ENCODE peak calls at places on chromosomes 13 and 19, in seven cellular contexts. B, R, Q, W, E, O and T are unnamed samples.

GRCh38 chr19:22901431-22902130 is 69.5 kb downstream of the ZNF723 start:
- DNase-seq in Q (no peak), W (no peak), B (no peak), R (no peak), E (no peak), O (no peak), T (no peak)

GRCh38 chr13:90884066-90884465 is 463.4 kb upstream of the MIR17HG start:
- DNase-seq in O (no peak), Q (no peak), E (no peak), R (no peak), B (no peak), W (no peak), T (no peak)

GRCh38 chr13:51154029-51154555 is 43.0 kb upstream of the C13orf42 start:
- DNase-seq in E (peak), R (no peak), Q (no peak), O (no peak), B (peak), W (no peak), T (no peak)

GRCh38 chr13:20192470-20193141 is at the start of gene GJB2:
- DNase-seq in R (no peak), Q (no peak), E (no peak), B (no peak), O (peak), W (no peak), T (no peak)

GRCh38 chr13:66037096-66037495 is 1193.0 kb downstream of the PCDH9 start:
- DNase-seq in R (no peak), B (no peak), E (no peak), Q (no peak), O (no peak), W (no peak), T (no peak)

GRCh38 chr13:95226476-95226875 is 74.8 kb downstream of the ABCC4 start:
- DNase-seq in E (no peak), W (no peak), R (no peak), O (no peak), Q (no peak), B (no peak), T (no peak)

GRCh38 chr13:64529874-64530485 is 2700.2 kb downstream of the PCDH9 start:
- DNase-seq in B (no peak), E (peak), O (peak), Q (no peak), W (no peak), R (no peak), T (no peak)

GRCh38 chr19:43414554-43414953 is at the start of gene TEX101:
- DNase-seq in B (no peak), Q (no peak), E (no peak), W (no peak), O (no peak), R (no peak), T (no peak)

GRCh38 chr19:6952956-6953355 is 65.6 kb downstream of the ADGRE1 start:
- DNase-seq in R (no peak), E (no peak), O (no peak), Q (no peak), B (no peak), W (no peak), T (no peak)

GRCh38 chr13:113742000-113742441 is 17.0 kb upstream of the TMEM255B start:
- DNase-seq in Q (no peak), B (peak), R (no peak), E (peak), W (no peak), O (peak), T (no peak)

GRCh38 chr19:30848626-30849322 is 476.6 kb downstream of the ZNF536 start:
- DNase-seq in O (no peak), W (no peak), B (no peak), R (no peak), Q (no peak), E (no peak), T (no peak)

GRCh38 chr13:26721251-26721939 is 39.2 kb downstream of the GPR12 start:
- DNase-seq in B (no peak), W (peak), Q (peak), E (peak), R (no peak), O (peak), T (no peak)

GRCh38 chr19:21028969-21029268 is 8.5 kb downstream of the ZNF430 start:
- DNase-seq in E (no peak), R (no peak), Q (no peak), B (no peak), W (no peak), O (no peak), T (no peak)

GRCh38 chr19:28632357-28633076 is 580.4 kb downstream of the UQCRFS1 start:
- DNase-seq in W (no peak), Q (no peak), E (no peak), O (no peak), R (no peak), B (no peak), T (no peak)

GRCh38 chr13:60326273-60326672 is 70.7 kb upstream of the TDRD3 start:
- DNase-seq in Q (no peak), W (no peak), R (no peak), E (peak), O (no peak), B (no peak), T (no peak)

GRCh38 chr19:35513975-35514809 is 743 bp upstream of the DMKN start:
- DNase-seq in R (no peak), W (no peak), Q (no peak), E (no peak), B (peak), O (no peak), T (no peak)

GRCh38 chr13:26473571-26474230 is 83.8 kb upstream of the WASF3 start:
- DNase-seq in O (no peak), B (no peak), Q (no peak), E (no peak), W (no peak), R (no peak), T (no peak)

GRCh38 chr13:112348642-112349345 is 27.4 kb upstream of the SPACA7 start:
- DNase-seq in R (no peak), E (no peak), W (no peak), O (no peak), Q (no peak), B (no peak), T (no peak)

GRCh38 chr19:18160792-18161690 is 8.1 kb downstream of the PIK3R2 start:
- DNase-seq in B (peak), Q (peak), O (peak), W (peak), E (peak), R (peak), T (peak)

GRCh38 chr19:13079542-13079986 is 23.1 kb downstream of the LYL1 start:
- DNase-seq in O (no peak), R (no peak), E (no peak), W (no peak), B (no peak), Q (no peak), T (no peak)

GRCh38 chr19:31946491-31946890 is 398.9 kb upstream of the ZNF507 start:
- DNase-seq in R (no peak), E (peak), Q (no peak), B (no peak), O (no peak), W (no peak), T (no peak)

GRCh38 chr13:24680258-24680920 is at the start of gene ATP12A:
- DNase-seq in R (no peak), B (no peak), O (peak), E (no peak), W (peak), Q (peak), T (no peak)

GRCh38 chr13:43303040-43303729 is 279.8 kb downstream of the DNAJC15 start:
- DNase-seq in B (peak), E (peak), Q (no peak), O (no peak), W (no peak), R (peak), T (peak)

GRCh38 chr13:102830646-102831045 is 15.2 kb upstream of the ERCC5 start:
- DNase-seq in O (no peak), E (no peak), B (no peak), Q (no peak), R (no peak), W (no peak), T (no peak)

GRCh38 chr13:110680852-110681251 is 25.1 kb downstream of the CARS2 start:
- DNase-seq in R (peak), B (no peak), Q (no peak), W (no peak), E (peak), O (no peak), T (no peak)

GRCh38 chr13:106373989-106374572 is 161.4 kb downstream of the EFNB2 start:
- DNase-seq in Q (no peak), W (no peak), E (peak), R (no peak), O (peak), B (peak), T (no peak)

GRCh38 chr19:45173816-45174215 is 4.2 kb downstream of the TRAPPC6A start:
- DNase-seq in O (no peak), E (no peak), Q (no peak), B (peak), R (no peak), W (no peak), T (no peak)

GRCh38 chr13:66927562-66927961 is 302.6 kb downstream of the PCDH9 start:
- DNase-seq in W (no peak), Q (no peak), E (no peak), B (no peak), R (no peak), O (no peak), T (no peak)

GRCh38 chr19:53971608-53972007 is 8.9 kb downstream of the CACNG8 start:
- DNase-seq in E (peak), Q (no peak), R (no peak), W (no peak), O (no peak), B (no peak), T (no peak)

GRCh38 chr19:52991021-52991420 is 22.7 kb upstream of the ERVV-1 start:
- DNase-seq in B (no peak), O (no peak), E (peak), R (no peak), W (no peak), Q (no peak), T (no peak)

GRCh38 chr13:111115051-111115840 is at the start of gene ARHGEF7:
- DNase-seq in W (no peak), O (no peak), E (no peak), Q (no peak), B (no peak), R (peak), T (no peak)

GRCh38 chr13:34413538-34414210 is 528.4 kb upstream of the NBEA start:
- DNase-seq in R (no peak), Q (no peak), O (no peak), E (peak), W (no peak), B (no peak), T (no peak)

GRCh38 chr13:29948791-29949190 is 98.4 kb upstream of the UBL3 start:
- DNase-seq in R (no peak), O (no peak), B (no peak), W (no peak), E (no peak), Q (no peak), T (no peak)

GRCh38 chr19:19487077-19488040 is 28.0 kb downstream of the TSSK6 start:
- DNase-seq in W (no peak), B (no peak), O (no peak), R (no peak), Q (no peak), E (peak), T (no peak)

GRCh38 chr13:110338441-110339101 is 31.5 kb downstream of the COL4A2 start:
- DNase-seq in B (no peak), O (no peak), E (no peak), Q (no peak), W (no peak), R (no peak), T (no peak)

GRCh38 chr13:19596960-19597361 is 35.6 kb upstream of the TPTE2 start:
- DNase-seq in W (no peak), Q (no peak), B (peak), E (peak), O (no peak), R (no peak), T (no peak)

GRCh38 chr13:28455580-28456194 is 39.2 kb downstream of the FLT1 start:
- DNase-seq in B (no peak), W (no peak), O (no peak), E (no peak), R (no peak), Q (no peak), T (no peak)

GRCh38 chr19:10421981-10422461 is 1.7 kb downstream of the PDE4A start:
- DNase-seq in E (peak), W (no peak), B (no peak), Q (no peak), O (no peak), R (no peak), T (no peak)

GRCh38 chr19:35135389-35135909 is 590 bp upstream of the LGI4 start:
- DNase-seq in E (peak), Q (peak), O (peak), R (peak), W (peak), B (peak), T (peak)

GRCh38 chr19:8334458-8335342 is 8.4 kb downstream of the KANK3 start:
- DNase-seq in B (peak), O (no peak), E (peak), R (peak), Q (no peak), W (no peak), T (no peak)